ENCODE peak calls at places on chromosomes 6 and 20, in four cellular contexts. One of them, this sample, is unnamed.

GRCh38 chr6:130647221-130647620 is 180.0 kb upstream of the SMLR1 start:
- DNase-seq in skeletal muscle cell: no peak
- DNase-seq in AG08396: no peak
- DNase-seq in heart right ventricle: no peak
- DNase-seq in this sample: no peak

GRCh38 chr6:33692760-33693158 is 18.7 kb downstream of the UQCC2 start:
- DNase-seq in skeletal muscle cell: no peak
- DNase-seq in AG08396: no peak
- DNase-seq in heart right ventricle: peak
- DNase-seq in this sample: no peak

GRCh38 chr6:29793796-29794195 is 33.8 kb upstream of the HLA-G start:
- DNase-seq in skeletal muscle cell: no peak
- DNase-seq in AG08396: no peak
- DNase-seq in heart right ventricle: no peak
- DNase-seq in this sample: no peak

GRCh38 chr6:53065266-53066058 is at the start of gene FBXO9:
- DNase-seq in skeletal muscle cell: no peak
- DNase-seq in AG08396: peak
- DNase-seq in heart right ventricle: peak
- DNase-seq in this sample: peak

GRCh38 chr6:98633886-98634285 is 200.5 kb upstream of the POU3F2 start:
- DNase-seq in skeletal muscle cell: no peak
- DNase-seq in AG08396: no peak
- DNase-seq in heart right ventricle: no peak
- DNase-seq in this sample: no peak

GRCh38 chr20:25281541-25281991 is 33.7 kb downstream of the PYGB start:
- DNase-seq in skeletal muscle cell: peak
- DNase-seq in AG08396: no peak
- DNase-seq in heart right ventricle: peak
- DNase-seq in this sample: no peak

GRCh38 chr20:63940472-63941266 is 15.5 kb downstream of the UCKL1 start:
- DNase-seq in skeletal muscle cell: no peak
- DNase-seq in AG08396: no peak
- DNase-seq in heart right ventricle: no peak
- DNase-seq in this sample: no peak

GRCh38 chr20:49279677-49280462 is 2.0 kb upstream of the ZNFX1 start:
- DNase-seq in skeletal muscle cell: no peak
- DNase-seq in AG08396: no peak
- DNase-seq in heart right ventricle: no peak
- DNase-seq in this sample: no peak

GRCh38 chr20:36035720-36036119 is 67.3 kb downstream of the CNBD2 start:
- DNase-seq in skeletal muscle cell: no peak
- DNase-seq in AG08396: no peak
- DNase-seq in heart right ventricle: no peak
- DNase-seq in this sample: no peak

GRCh38 chr20:41061155-41061554 is 32.5 kb downstream of the TOP1 start:
- DNase-seq in skeletal muscle cell: no peak
- DNase-seq in AG08396: no peak
- DNase-seq in heart right ventricle: no peak
- DNase-seq in this sample: no peak

GRCh38 chr6:169384291-169384690 is 130.6 kb upstream of the THBS2 start:
- DNase-seq in skeletal muscle cell: no peak
- DNase-seq in AG08396: no peak
- DNase-seq in heart right ventricle: no peak
- DNase-seq in this sample: no peak

GRCh38 chr6:129184808-129185366 is 301.9 kb downstream of the LAMA2 start:
- DNase-seq in skeletal muscle cell: no peak
- DNase-seq in AG08396: peak
- DNase-seq in heart right ventricle: no peak
- DNase-seq in this sample: no peak

GRCh38 chr6:82877213-82878195 is 188.1 kb downstream of the UBE3D start:
- DNase-seq in skeletal muscle cell: peak
- DNase-seq in AG08396: no peak
- DNase-seq in heart right ventricle: no peak
- DNase-seq in this sample: peak

GRCh38 chr6:87408721-87409155 is 966 bp downstream of the CFAP206 start:
- DNase-seq in skeletal muscle cell: no peak
- DNase-seq in AG08396: no peak
- DNase-seq in heart right ventricle: no peak
- DNase-seq in this sample: no peak

GRCh38 chr20:4763776-4764525 is 42.2 kb downstream of the PRND start:
- DNase-seq in skeletal muscle cell: no peak
- DNase-seq in AG08396: no peak
- DNase-seq in heart right ventricle: no peak
- DNase-seq in this sample: no peak

GRCh38 chr6:135520781-135521180 is 23.2 kb upstream of the AHI1 start:
- DNase-seq in skeletal muscle cell: no peak
- DNase-seq in AG08396: no peak
- DNase-seq in heart right ventricle: no peak
- DNase-seq in this sample: no peak

GRCh38 chr6:3793545-3793944 is 42.0 kb upstream of the PXDC1 start:
- DNase-seq in skeletal muscle cell: no peak
- DNase-seq in AG08396: no peak
- DNase-seq in heart right ventricle: no peak
- DNase-seq in this sample: no peak

GRCh38 chr6:35386989-35387388 is 44.6 kb downstream of the PPARD start:
- DNase-seq in skeletal muscle cell: no peak
- DNase-seq in AG08396: no peak
- DNase-seq in heart right ventricle: no peak
- DNase-seq in this sample: no peak

GRCh38 chr20:33030569-33030968 is 879 bp upstream of the BPIFB6 start:
- DNase-seq in skeletal muscle cell: no peak
- DNase-seq in AG08396: no peak
- DNase-seq in heart right ventricle: no peak
- DNase-seq in this sample: no peak

GRCh38 chr6:109299695-109300564 is 82.3 kb downstream of the CD164 start:
- DNase-seq in skeletal muscle cell: no peak
- DNase-seq in AG08396: no peak
- DNase-seq in heart right ventricle: peak
- DNase-seq in this sample: peak

GRCh38 chr6:45724511-45724910 is 291.1 kb downstream of the CLIC5 start:
- DNase-seq in skeletal muscle cell: peak
- DNase-seq in AG08396: peak
- DNase-seq in heart right ventricle: no peak
- DNase-seq in this sample: peak

GRCh38 chr20:7090753-7091310 is 323.3 kb downstream of the BMP2 start:
- DNase-seq in skeletal muscle cell: no peak
- DNase-seq in AG08396: no peak
- DNase-seq in heart right ventricle: no peak
- DNase-seq in this sample: peak

GRCh38 chr6:36610041-36610440 is 15.9 kb downstream of the SRSF3 start:
- DNase-seq in skeletal muscle cell: no peak
- DNase-seq in AG08396: no peak
- DNase-seq in heart right ventricle: no peak
- DNase-seq in this sample: no peak

GRCh38 chr6:163355471-163355991 is 59.0 kb upstream of the QKI start:
- DNase-seq in skeletal muscle cell: peak
- DNase-seq in AG08396: peak
- DNase-seq in heart right ventricle: peak
- DNase-seq in this sample: peak

GRCh38 chr6:133553652-133554051 is 312.5 kb downstream of the EYA4 start:
- DNase-seq in skeletal muscle cell: no peak
- DNase-seq in AG08396: peak
- DNase-seq in heart right ventricle: peak
- DNase-seq in this sample: peak

GRCh38 chr6:129659590-129660345 is 50.2 kb downstream of the ARHGAP18 start:
- DNase-seq in skeletal muscle cell: no peak
- DNase-seq in AG08396: peak
- DNase-seq in heart right ventricle: peak
- DNase-seq in this sample: no peak

GRCh38 chr6:2658788-2659187 is 91.9 kb downstream of the MYLK4 start:
- DNase-seq in skeletal muscle cell: no peak
- DNase-seq in AG08396: no peak
- DNase-seq in heart right ventricle: no peak
- DNase-seq in this sample: no peak

GRCh38 chr20:49724637-49725606 is 11.2 kb upstream of the B4GALT5 start:
- DNase-seq in skeletal muscle cell: no peak
- DNase-seq in AG08396: no peak
- DNase-seq in heart right ventricle: peak
- DNase-seq in this sample: peak

GRCh38 chr6:19929312-19929711 is 92.1 kb downstream of the ID4 start:
- DNase-seq in skeletal muscle cell: no peak
- DNase-seq in AG08396: no peak
- DNase-seq in heart right ventricle: no peak
- DNase-seq in this sample: no peak

GRCh38 chr20:54598351-54598750 is 123.0 kb downstream of the DOK5 start:
- DNase-seq in skeletal muscle cell: no peak
- DNase-seq in AG08396: no peak
- DNase-seq in heart right ventricle: no peak
- DNase-seq in this sample: no peak

GRCh38 chr6:90631046-90631445 is 44.2 kb upstream of the MAP3K7 start:
- DNase-seq in skeletal muscle cell: no peak
- DNase-seq in AG08396: no peak
- DNase-seq in heart right ventricle: no peak
- DNase-seq in this sample: no peak

GRCh38 chr6:135299256-135299655 is 118.1 kb downstream of the MYB start:
- DNase-seq in skeletal muscle cell: peak
- DNase-seq in AG08396: no peak
- DNase-seq in heart right ventricle: no peak
- DNase-seq in this sample: no peak

GRCh38 chr20:34715384-34715783 is 11.2 kb downstream of the TP53INP2 start:
- DNase-seq in skeletal muscle cell: no peak
- DNase-seq in AG08396: no peak
- DNase-seq in heart right ventricle: no peak
- DNase-seq in this sample: no peak

GRCh38 chr6:159665868-159666635 is 27.0 kb downstream of the SOD2 start:
- DNase-seq in skeletal muscle cell: no peak
- DNase-seq in AG08396: no peak
- DNase-seq in heart right ventricle: no peak
- DNase-seq in this sample: no peak

GRCh38 chr6:52500268-52501129 is 76.4 kb downstream of the TRAM2 start:
- DNase-seq in skeletal muscle cell: no peak
- DNase-seq in AG08396: no peak
- DNase-seq in heart right ventricle: no peak
- DNase-seq in this sample: no peak

GRCh38 chr6:33128318-33128717 is 52.5 kb downstream of the HLA-DPB1 start:
- DNase-seq in skeletal muscle cell: no peak
- DNase-seq in AG08396: no peak
- DNase-seq in heart right ventricle: no peak
- DNase-seq in this sample: no peak

GRCh38 chr20:45450097-45450818 is 19.3 kb upstream of the WFDC2 start:
- DNase-seq in skeletal muscle cell: peak
- DNase-seq in AG08396: peak
- DNase-seq in heart right ventricle: no peak
- DNase-seq in this sample: peak

GRCh38 chr6:12419626-12420272 is 129.6 kb downstream of the EDN1 start:
- DNase-seq in skeletal muscle cell: no peak
- DNase-seq in AG08396: no peak
- DNase-seq in heart right ventricle: no peak
- DNase-seq in this sample: no peak

This sample was measured in left kidney.